ENCODE peak calls at places on chromosomes 6 and 20, in ten cellular contexts. One of them, this sample, is unnamed. For H3K9me3, the result is how much of the 10 kb centered on the place peaks cover.

GRCh38 chr6:3650341-3650958 is 101.1 kb downstream of the PXDC1 start:
- DNase-seq in CD8-positive, alpha-beta T cell: no peak
- DNase-seq in mucosa of descending colon: no peak
- DNase-seq in GM12878: no peak
- DNase-seq in fibroblast of lung: no peak
- DNase-seq in left ventricle myocardium inferior: no peak
- DNase-seq in upper lobe of right lung: no peak
- DNase-seq in uterus: no peak
- DNase-seq in heart right ventricle: no peak
- DNase-seq in HCT116: no peak
- DNase-seq in this sample: no peak

GRCh38 chr20:61185841-61186601 is 66.0 kb upstream of the CDH4 start:
- DNase-seq in GM12878: no peak
- DNase-seq in uterus: no peak
- DNase-seq in CD8-positive, alpha-beta T cell: no peak
- DNase-seq in fibroblast of lung: peak
- DNase-seq in HCT116: no peak
- DNase-seq in left ventricle myocardium inferior: no peak
- DNase-seq in mucosa of descending colon: no peak
- DNase-seq in heart right ventricle: no peak
- DNase-seq in upper lobe of right lung: no peak
- DNase-seq in this sample: peak

GRCh38 chr6:116218172-116218633 is 35.7 kb downstream of the TSPYL4 start:
- DNase-seq in CD8-positive, alpha-beta T cell: no peak
- DNase-seq in left ventricle myocardium inferior: no peak
- DNase-seq in heart right ventricle: no peak
- DNase-seq in mucosa of descending colon: no peak
- DNase-seq in HCT116: no peak
- DNase-seq in upper lobe of right lung: no peak
- DNase-seq in GM12878: no peak
- DNase-seq in uterus: no peak
- DNase-seq in fibroblast of lung: no peak
- DNase-seq in this sample: peak

GRCh38 chr20:25623225-25623735 is 534 bp downstream of the NANP start:
- DNase-seq in HCT116: peak
- DNase-seq in heart right ventricle: peak
- DNase-seq in GM12878: peak
- DNase-seq in CD8-positive, alpha-beta T cell: peak
- DNase-seq in left ventricle myocardium inferior: peak
- DNase-seq in fibroblast of lung: peak
- DNase-seq in upper lobe of right lung: peak
- DNase-seq in uterus: peak
- DNase-seq in mucosa of descending colon: peak
- DNase-seq in this sample: peak

GRCh38 chr20:35206802-35207201 is 19.7 kb upstream of the MMP24 start:
- DNase-seq in upper lobe of right lung: no peak
- DNase-seq in left ventricle myocardium inferior: no peak
- DNase-seq in uterus: no peak
- DNase-seq in fibroblast of lung: no peak
- DNase-seq in HCT116: no peak
- DNase-seq in GM12878: no peak
- DNase-seq in mucosa of descending colon: no peak
- DNase-seq in heart right ventricle: no peak
- DNase-seq in CD8-positive, alpha-beta T cell: no peak
- DNase-seq in this sample: no peak

GRCh38 chr20:25378189-25378883 is 12.3 kb downstream of the ABHD12 start:
- DNase-seq in mucosa of descending colon: no peak
- DNase-seq in uterus: no peak
- DNase-seq in upper lobe of right lung: no peak
- DNase-seq in CD8-positive, alpha-beta T cell: no peak
- DNase-seq in GM12878: no peak
- DNase-seq in left ventricle myocardium inferior: no peak
- DNase-seq in HCT116: no peak
- DNase-seq in fibroblast of lung: no peak
- DNase-seq in heart right ventricle: no peak
- DNase-seq in this sample: no peak

GRCh38 chr20:9211016-9211760 is 142.3 kb downstream of the PLCB4 start:
- DNase-seq in fibroblast of lung: no peak
- DNase-seq in HCT116: no peak
- DNase-seq in CD8-positive, alpha-beta T cell: no peak
- DNase-seq in heart right ventricle: no peak
- DNase-seq in mucosa of descending colon: no peak
- DNase-seq in GM12878: no peak
- DNase-seq in upper lobe of right lung: no peak
- DNase-seq in uterus: no peak
- DNase-seq in left ventricle myocardium inferior: no peak
- DNase-seq in this sample: peak

GRCh38 chr6:144277174-144277573 is 8.0 kb upstream of the UTRN start:
- DNase-seq in mucosa of descending colon: no peak
- DNase-seq in fibroblast of lung: no peak
- DNase-seq in upper lobe of right lung: no peak
- DNase-seq in heart right ventricle: no peak
- DNase-seq in CD8-positive, alpha-beta T cell: no peak
- DNase-seq in uterus: no peak
- DNase-seq in left ventricle myocardium inferior: no peak
- DNase-seq in HCT116: no peak
- DNase-seq in GM12878: no peak
- DNase-seq in this sample: no peak

DNA sequence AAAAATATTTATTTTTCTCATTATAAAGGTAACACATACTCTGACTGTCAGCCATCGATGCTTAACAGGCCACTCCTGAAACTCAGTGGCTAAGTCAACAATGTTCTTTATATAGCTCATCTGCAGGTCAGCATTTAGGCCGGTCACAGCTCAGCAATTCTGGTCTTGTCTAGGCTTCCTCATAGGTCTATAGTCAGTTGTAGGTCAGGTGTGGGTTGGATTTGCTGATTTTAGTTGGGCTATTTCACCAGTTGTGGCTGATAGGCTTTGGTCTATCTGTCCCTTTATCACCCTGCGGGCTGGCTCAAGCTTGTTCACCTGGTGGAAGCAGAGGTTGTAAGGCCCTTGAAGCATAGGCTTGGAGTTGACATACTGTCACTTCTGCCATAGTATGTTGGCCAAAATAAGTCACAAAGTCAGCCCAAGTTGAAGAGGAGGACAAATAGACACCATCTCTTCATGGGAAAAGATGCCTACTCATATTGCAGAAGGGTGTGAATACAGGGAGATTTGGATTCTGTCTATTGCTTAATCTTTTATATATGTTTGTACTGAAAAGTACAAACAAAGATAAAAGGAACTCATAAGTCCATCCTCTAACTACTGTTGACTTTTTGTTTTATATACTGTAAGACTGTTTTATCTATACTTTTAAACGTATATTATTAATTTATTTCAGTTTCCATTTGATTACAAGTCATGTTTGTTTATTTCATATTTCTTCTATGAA is 75.0 kb downstream of the BCKDHB start:
- DNase-seq in uterus: no peak
- DNase-seq in heart right ventricle: no peak
- DNase-seq in GM12878: no peak
- DNase-seq in fibroblast of lung: no peak
- DNase-seq in CD8-positive, alpha-beta T cell: no peak
- DNase-seq in left ventricle myocardium inferior: no peak
- DNase-seq in mucosa of descending colon: no peak
- DNase-seq in HCT116: no peak
- DNase-seq in upper lobe of right lung: no peak
- DNase-seq in this sample: peak
- H3K9me3 ChIP-seq in uterus: under half
- H3K9me3 ChIP-seq in heart right ventricle: under half
- H3K9me3 ChIP-seq in GM12878: under half
- H3K9me3 ChIP-seq in fibroblast of lung: under half
- H3K9me3 ChIP-seq in CD8-positive, alpha-beta T cell: under half
- H3K9me3 ChIP-seq in left ventricle myocardium inferior: under half
- H3K9me3 ChIP-seq in mucosa of descending colon: under half
- H3K9me3 ChIP-seq in HCT116: under half
- H3K9me3 ChIP-seq in upper lobe of right lung: under half
- H3K9me3 ChIP-seq in this sample: under half

GRCh38 chr20:20860078-20860806 is 147.8 kb upstream of the RALGAPA2 start:
- DNase-seq in uterus: peak
- DNase-seq in fibroblast of lung: peak
- DNase-seq in left ventricle myocardium inferior: peak
- DNase-seq in CD8-positive, alpha-beta T cell: peak
- DNase-seq in heart right ventricle: peak
- DNase-seq in HCT116: peak
- DNase-seq in GM12878: peak
- DNase-seq in mucosa of descending colon: peak
- DNase-seq in upper lobe of right lung: peak
- DNase-seq in this sample: peak
- TF ChIP-seq CTCF in uterus: peak
- TF ChIP-seq CTCF in fibroblast of lung: peak
- TF ChIP-seq CTCF in left ventricle myocardium inferior: peak
- TF ChIP-seq CTCF in CD8-positive, alpha-beta T cell: peak
- TF ChIP-seq CTCF in heart right ventricle: peak
- TF ChIP-seq CTCF in HCT116: peak
- TF ChIP-seq CTCF in GM12878: peak
- TF ChIP-seq CTCF in mucosa of descending colon: peak
- TF ChIP-seq CTCF in upper lobe of right lung: peak
- TF ChIP-seq CTCF in this sample: peak

GRCh38 chr6:16729183-16729696 is 32.0 kb downstream of the ATXN1 start:
- DNase-seq in heart right ventricle: no peak
- DNase-seq in HCT116: no peak
- DNase-seq in CD8-positive, alpha-beta T cell: no peak
- DNase-seq in mucosa of descending colon: no peak
- DNase-seq in fibroblast of lung: peak
- DNase-seq in upper lobe of right lung: no peak
- DNase-seq in left ventricle myocardium inferior: no peak
- DNase-seq in uterus: no peak
- DNase-seq in GM12878: no peak
- DNase-seq in this sample: peak

GRCh38 chr6:16728513-16729182 is 32.6 kb downstream of the ATXN1 start:
- DNase-seq in GM12878: no peak
- DNase-seq in upper lobe of right lung: no peak
- DNase-seq in CD8-positive, alpha-beta T cell: no peak
- DNase-seq in fibroblast of lung: no peak
- DNase-seq in heart right ventricle: no peak
- DNase-seq in left ventricle myocardium inferior: no peak
- DNase-seq in uterus: no peak
- DNase-seq in HCT116: no peak
- DNase-seq in mucosa of descending colon: no peak
- DNase-seq in this sample: no peak

GRCh38 chr6:16730720-16731502 is 30.3 kb downstream of the ATXN1 start:
- DNase-seq in left ventricle myocardium inferior: no peak
- DNase-seq in heart right ventricle: no peak
- DNase-seq in fibroblast of lung: no peak
- DNase-seq in uterus: no peak
- DNase-seq in HCT116: no peak
- DNase-seq in mucosa of descending colon: no peak
- DNase-seq in CD8-positive, alpha-beta T cell: no peak
- DNase-seq in GM12878: no peak
- DNase-seq in upper lobe of right lung: no peak
- DNase-seq in this sample: no peak

GRCh38 chr6:16727996-16728395 is 33.3 kb downstream of the ATXN1 start:
- DNase-seq in GM12878: no peak
- DNase-seq in heart right ventricle: no peak
- DNase-seq in uterus: no peak
- DNase-seq in left ventricle myocardium inferior: no peak
- DNase-seq in upper lobe of right lung: no peak
- DNase-seq in fibroblast of lung: no peak
- DNase-seq in CD8-positive, alpha-beta T cell: no peak
- DNase-seq in HCT116: no peak
- DNase-seq in mucosa of descending colon: no peak
- DNase-seq in this sample: no peak

DNA sequence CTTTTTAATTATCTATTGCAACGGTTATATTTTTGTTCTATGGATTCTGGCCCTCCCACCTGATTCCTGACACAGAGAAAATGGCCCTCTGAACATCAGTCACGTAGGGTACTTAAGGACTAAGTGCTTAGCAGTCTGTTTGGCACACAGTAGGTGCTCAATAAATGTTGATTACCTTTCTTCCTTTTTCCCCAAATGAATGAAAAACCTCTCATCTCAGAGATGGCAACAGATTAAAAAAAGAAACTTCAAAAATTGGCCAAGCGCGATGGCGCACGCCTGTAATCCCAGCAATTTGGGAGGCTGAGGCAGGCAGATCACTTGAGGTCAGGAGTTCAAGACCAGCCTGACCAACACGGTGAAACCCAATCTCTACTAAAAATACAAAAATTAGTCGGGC is 31.5 kb downstream of the ATXN1 start:
- DNase-seq in heart right ventricle: no peak
- DNase-seq in HCT116: no peak
- DNase-seq in left ventricle myocardium inferior: no peak
- DNase-seq in GM12878: no peak
- DNase-seq in mucosa of descending colon: no peak
- DNase-seq in fibroblast of lung: no peak
- DNase-seq in upper lobe of right lung: no peak
- DNase-seq in uterus: no peak
- DNase-seq in CD8-positive, alpha-beta T cell: no peak
- DNase-seq in this sample: no peak
- H3K9me3 ChIP-seq in heart right ventricle: under half
- H3K9me3 ChIP-seq in HCT116: under half
- H3K9me3 ChIP-seq in left ventricle myocardium inferior: under half
- H3K9me3 ChIP-seq in GM12878: under half
- H3K9me3 ChIP-seq in mucosa of descending colon: under half
- H3K9me3 ChIP-seq in fibroblast of lung: under half
- H3K9me3 ChIP-seq in upper lobe of right lung: under half
- H3K9me3 ChIP-seq in uterus: under half
- H3K9me3 ChIP-seq in CD8-positive, alpha-beta T cell: under half
- H3K9me3 ChIP-seq in this sample: under half

GRCh38 chr20:49821850-49822249 is 9.2 kb downstream of the SLC9A8 start:
- DNase-seq in GM12878: no peak
- DNase-seq in CD8-positive, alpha-beta T cell: no peak
- DNase-seq in left ventricle myocardium inferior: no peak
- DNase-seq in heart right ventricle: peak
- DNase-seq in fibroblast of lung: peak
- DNase-seq in uterus: no peak
- DNase-seq in mucosa of descending colon: no peak
- DNase-seq in HCT116: no peak
- DNase-seq in upper lobe of right lung: no peak
- DNase-seq in this sample: peak
- TF ChIP-seq CTCF in GM12878: peak
- TF ChIP-seq CTCF in CD8-positive, alpha-beta T cell: no peak
- TF ChIP-seq CTCF in left ventricle myocardium inferior: peak
- TF ChIP-seq CTCF in heart right ventricle: peak
- TF ChIP-seq CTCF in fibroblast of lung: peak
- TF ChIP-seq CTCF in uterus: no peak
- TF ChIP-seq CTCF in mucosa of descending colon: no peak
- TF ChIP-seq CTCF in HCT116: no peak
- TF ChIP-seq CTCF in upper lobe of right lung: peak
- TF ChIP-seq CTCF in this sample: peak